ENCODE peak calls at places on chromosomes 12 and 14, in five cellular contexts. F, Y, H, Q and C are unnamed samples.

GRCh38 chr14:42353315-42353714 is 746.6 kb downstream of the LRFN5 start:
- DNase-seq in F (no peak), Q (no peak), H (no peak), Y (no peak), C (no peak)

GRCh38 chr12:100427078-100427477 is 46.6 kb upstream of the NR1H4 start:
- DNase-seq in Q (peak), Y (no peak), H (no peak), F (no peak), C (no peak)

GRCh38 chr14:91395998-91396660 is 21.5 kb downstream of the CCDC88C start:
- DNase-seq in F (no peak), Q (no peak), Y (no peak), H (no peak), C (no peak)

GRCh38 chr14:81453166-81453766 is 53.1 kb upstream of the STON2 start:
- DNase-seq in H (no peak), Y (no peak), F (peak), Q (peak), C (peak)

GRCh38 chr12:76726626-76727025 is 37.3 kb upstream of the ZDHHC17 start:
- DNase-seq in Y (no peak), H (no peak), F (no peak), Q (no peak), C (no peak)

GRCh38 chr12:114408881-114409795 is 3.2 kb upstream of the TBX5 start:
- DNase-seq in Q (no peak), H (no peak), Y (no peak), F (no peak), C (peak)

GRCh38 chr14:87049886-87050820 is 942.8 kb downstream of the GALC start:
- DNase-seq in F (no peak), Y (no peak), Q (peak), H (no peak), C (no peak)

GRCh38 chr14:50083467-50084337 is 32.7 kb downstream of the VCPKMT start:
- DNase-seq in H (peak), F (no peak), Q (no peak), Y (no peak), C (no peak)

GRCh38 chr14:49687942-49688700 is at the start of gene POLE2:
- DNase-seq in Q (peak), Y (peak), H (peak), F (peak), C (peak)

GRCh38 chr14:20278414-20278813 is 27.3 kb downstream of the TTC5 start:
- DNase-seq in F (no peak), H (no peak), Q (peak), Y (no peak), C (peak)

GRCh38 chr14:82075566-82075965 is 541.9 kb upstream of the SEL1L start:
- DNase-seq in H (no peak), Q (peak), Y (no peak), F (no peak), C (peak)

GRCh38 chr12:81450920-81451739 is 308.0 kb downstream of the PPFIA2 start:
- DNase-seq in Y (no peak), F (no peak), H (no peak), Q (peak), C (no peak)

GRCh38 chr12:92502417-92503028 is 200.3 kb upstream of the PLEKHG7 start:
- DNase-seq in F (no peak), Q (peak), Y (no peak), H (no peak), C (no peak)

GRCh38 chr14:76904740-76905569 is 78.7 kb downstream of the LRRC74A start:
- DNase-seq in Y (no peak), Q (peak), H (peak), F (peak), C (no peak)

GRCh38 chr12:100199347-100200136 is 1.1 kb upstream of the ACTR6 start:
- DNase-seq in Y (peak), Q (peak), F (peak), H (peak), C (peak)

GRCh38 chr14:58296731-58297130 is 1.6 kb upstream of the ARID4A start:
- DNase-seq in Q (peak), H (no peak), F (no peak), Y (no peak), C (no peak)

GRCh38 chr12:52066346-52067080 is 3.3 kb upstream of the ATG101 start:
- DNase-seq in H (no peak), Y (no peak), F (no peak), Q (no peak), C (no peak)